ENCODE peak calls at places on chromosomes 2 and 18, in five cellular contexts. W, C, M, T and O are unnamed samples.

GRCh38 chr2:4499316-4499715 is 795.9 kb downstream of the DCDC2C start:
- DNase-seq in C (no peak), T (no peak), M (no peak), W (peak; percentile 10), O (no peak)

GRCh38 chr18:7830468-7830867 is 263.4 kb downstream of the PTPRM start:
- DNase-seq in T (no peak), W (no peak), M (no peak), C (no peak), O (peak; percentile 18)

GRCh38 chr2:168194784-168195522 is 52.4 kb downstream of the STK39 start:
- DNase-seq in T (no peak), W (no peak), C (no peak), M (peak; percentile 62), O (no peak)

GRCh38 chr18:12911025-12911927 is 27.2 kb upstream of the PTPN2 start:
- DNase-seq in C (no peak), T (peak; percentile 58), M (peak; percentile 3), W (peak; percentile 17), O (no peak)

GRCh38 chr18:12637901-12638633 is 19.8 kb downstream of the SPIRE1 start:
- DNase-seq in C (no peak), W (no peak), T (no peak), M (peak; percentile 87), O (no peak)

GRCh38 chr2:239399404-239399999 is 1.3 kb downstream of the HDAC4 start:
- DNase-seq in M (peak; percentile 6), T (peak; percentile 51), W (peak; percentile 71), C (peak; percentile 65), O (no peak)

GRCh38 chr2:149715005-149715592 is 127.5 kb upstream of the MMADHC start:
- DNase-seq in M (peak; percentile 61), T (no peak), C (no peak), W (peak; percentile 39), O (no peak)

GRCh38 chr2:72236445-72237067 is 88.9 kb upstream of the CYP26B1 start:
- DNase-seq in C (no peak), M (peak; percentile 93), T (no peak), W (no peak), O (no peak)

GRCh38 chr2:123514808-123515207 is 510.3 kb upstream of the CNTNAP5 start:
- DNase-seq in C (no peak), T (no peak), W (no peak), M (no peak), O (no peak)

DNA sequence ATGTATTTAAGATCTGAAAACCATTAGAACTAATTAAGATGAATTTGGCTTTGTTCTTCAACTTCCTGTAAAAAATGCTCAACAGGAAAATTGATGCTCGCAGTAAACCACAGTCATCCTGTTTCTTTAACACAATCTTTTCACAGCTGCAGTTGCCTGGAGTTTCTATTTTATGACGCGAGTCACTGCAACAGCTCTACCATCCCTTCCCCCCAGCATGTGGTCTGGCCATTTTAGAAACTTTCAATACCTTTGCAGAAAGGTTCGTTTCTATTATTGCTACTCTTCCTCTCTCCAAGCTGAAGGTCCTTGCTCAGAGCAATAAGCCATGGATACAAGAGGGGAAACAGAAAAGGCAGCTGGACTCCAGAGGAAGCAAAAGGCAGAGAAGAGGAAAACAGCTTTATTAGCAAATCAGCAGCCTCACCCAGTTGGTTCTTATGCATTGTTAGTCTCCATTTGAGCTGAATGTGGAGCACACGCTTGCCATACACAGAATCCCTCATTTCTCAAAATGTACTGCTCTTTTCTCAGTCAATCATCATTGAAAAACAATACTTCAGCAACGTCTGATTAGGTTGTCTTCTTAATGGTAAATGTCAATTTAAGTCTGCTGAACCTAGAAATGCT is 3.9 kb downstream of the WIPF1 start:
- DNase-seq in T (peak; percentile 67), C (no peak), W (no peak), M (peak; percentile 83), O (no peak)
- H3K4me3 ChIP-seq in T (peak overlapping the region; percentile 40), C (no peak overlapping the region), W (no peak overlapping the region), M (peak overlapping the region; percentile 22), O (no peak overlapping the region)

GRCh38 chr2:169871994-169872393 is 44.7 kb downstream of the UBR3 start:
- DNase-seq in T (no peak), M (no peak), W (no peak), C (no peak), O (no peak)

GRCh38 chr2:169877406-169877805 is 50.2 kb downstream of the UBR3 start:
- DNase-seq in C (no peak), W (peak; percentile 29), M (peak; percentile 16), T (no peak), O (no peak)
- TF ChIP-seq CTCF in C (no peak), W (peak; percentile 57), M (peak; percentile 30), T (peak; percentile 30), O (peak; percentile 54)

GRCh38 chr18:55403555-55403954 is 184.4 kb downstream of the TCF4 start:
- DNase-seq in W (no peak), T (no peak), M (peak; percentile 43), C (no peak), O (no peak)

GRCh38 chr18:55402731-55403405 is 185.1 kb downstream of the TCF4 start:
- DNase-seq in T (no peak), C (no peak), M (no peak), W (no peak), O (no peak)

GRCh38 chr18:55400590-55401274 is 187.3 kb downstream of the TCF4 start:
- DNase-seq in T (no peak), C (no peak), W (no peak), M (no peak), O (no peak)

GRCh38 chr18:55401275-55401620 is 186.7 kb downstream of the TCF4 start:
- DNase-seq in W (no peak), M (no peak), C (no peak), T (no peak), O (no peak)

DNA sequence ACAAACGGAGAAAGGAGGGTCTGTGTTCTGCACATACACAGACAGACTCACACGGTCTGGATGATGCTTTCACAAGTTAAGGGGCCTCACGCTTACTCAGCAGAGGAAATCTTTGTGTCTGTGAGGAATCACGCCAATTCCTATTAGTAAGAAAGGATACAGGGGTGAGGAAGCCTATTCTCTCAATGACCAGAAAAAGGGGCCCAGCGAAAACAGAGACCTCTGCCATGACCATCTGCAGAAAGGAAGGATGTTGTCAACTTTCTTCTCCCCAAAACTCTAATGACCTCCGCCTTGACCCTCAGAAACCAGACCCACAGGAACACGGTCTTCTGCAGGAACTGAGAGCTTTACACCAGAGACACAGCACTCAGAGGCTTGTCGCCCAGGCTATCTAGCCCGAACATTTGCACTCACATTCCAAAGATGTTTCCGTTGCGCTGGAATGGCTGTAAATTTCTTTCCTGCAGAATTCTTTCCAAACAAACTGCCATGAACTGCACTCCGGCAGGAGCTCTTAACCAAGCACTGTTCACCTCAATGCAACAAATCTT is 186.3 kb downstream of the TCF4 start:
- DNase-seq in C (no peak), M (peak; percentile 95), W (peak; percentile 48), T (no peak), O (no peak)
- H3K4me3 ChIP-seq in C (no peak overlapping the region), M (peak overlapping the region; percentile 66), W (no peak overlapping the region), T (no peak overlapping the region), O (no peak overlapping the region)

GRCh38 chr2:75562513-75562864 is 1.8 kb upstream of the EVA1A start:
- DNase-seq in M (no peak), T (no peak), C (no peak), W (no peak), O (no peak)

GRCh38 chr2:75563591-75563990 is 2.9 kb upstream of the EVA1A start:
- DNase-seq in T (no peak), M (no peak), W (no peak), C (no peak), O (no peak)

GRCh38 chr2:75560022-75560767 is 544 bp downstream of the EVA1A start:
- DNase-seq in T (peak; percentile 4), C (no peak), M (peak; percentile 41), W (peak; percentile 45), O (no peak)

GRCh38 chr2:75560768-75561565 is at the start of gene EVA1A:
- DNase-seq in M (peak; percentile 84), W (peak; percentile 72), C (no peak), T (no peak), O (no peak)

DNA sequence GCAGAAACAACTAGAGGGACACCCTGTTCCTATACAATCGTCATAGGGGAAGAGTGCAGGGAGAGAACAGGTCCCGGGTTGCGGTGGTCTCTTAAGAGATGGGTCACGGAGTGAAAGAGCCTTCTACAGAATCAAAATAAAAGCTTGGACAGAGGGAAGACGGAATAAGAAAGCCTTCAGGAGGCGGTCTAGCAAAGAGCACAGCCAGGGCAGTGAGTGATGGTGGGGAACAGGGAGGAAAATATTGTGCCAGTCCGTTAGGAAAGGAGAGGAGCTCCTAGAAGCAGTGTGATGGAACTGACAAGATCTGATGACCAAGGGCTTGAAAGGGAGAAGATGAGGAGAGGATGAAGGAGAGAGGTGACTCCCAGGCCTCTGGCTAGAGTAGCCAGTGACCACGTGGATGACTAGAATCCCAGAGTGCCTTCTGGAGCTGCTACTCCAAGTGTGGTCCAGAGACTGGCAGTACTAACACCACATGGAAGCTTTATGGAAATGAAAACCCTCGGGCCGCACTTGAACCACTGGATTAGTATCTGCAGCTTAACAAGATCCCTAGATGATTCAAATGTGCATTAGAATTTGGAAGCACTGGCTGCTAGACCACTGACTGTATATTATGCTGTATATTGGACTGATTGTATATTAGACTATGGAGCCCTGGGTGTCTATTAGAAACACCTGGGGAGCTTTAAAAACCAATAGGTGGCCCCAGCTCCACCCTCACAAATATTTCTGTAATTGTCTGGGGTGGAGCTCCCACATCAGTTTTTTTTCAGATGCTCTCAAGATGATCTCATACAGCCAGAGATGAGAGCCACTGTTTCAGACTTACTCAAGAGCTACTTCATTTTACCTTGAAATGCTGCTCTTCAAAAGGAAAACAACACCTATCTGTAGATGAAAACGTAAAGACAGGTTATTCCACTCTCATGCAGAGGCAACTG is 1.1 kb upstream of the EVA1A start:
- DNase-seq in W (peak; percentile 20), C (no peak), M (peak; percentile 55), T (no peak), O (no peak)
- TF ChIP-seq CTCF in W (no peak), C (no peak), M (no peak), T (no peak), O (no peak)

GRCh38 chr2:177260398-177260797 is 4.1 kb downstream of the NFE2L2 start:
- DNase-seq in W (no peak), T (no peak), C (no peak), M (no peak), O (no peak)
- H3K4me3 ChIP-seq in W (no peak overlapping the region), T (no peak overlapping the region), C (no peak overlapping the region), M (peak overlapping the region; percentile 2), O (no peak overlapping the region)